ENCODE peak calls at places on chromosomes 13 and 19, in nine cellular contexts. Z is thoracic aorta, J is GM23338, N is A549, K is adrenal gland, V is right atrium auricular region, T is upper lobe of right lung, S is left ventricle myocardium inferior, H is HCT116. Q is an unnamed sample.
A peak's percentile ranks its signal among the peaks of the same experiment; 100 is the strongest.

GRCh38 chr19:28869459-28869858 is 343.5 kb downstream of the UQCRFS1 start:
- DNase-seq in Z (no peak), J (no peak), N (no peak), S (no peak), K (no peak), V (no peak), H (no peak), T (no peak), Q (no peak)

GRCh38 chr13:113519556-113519955 is 29.0 kb upstream of the DCUN1D2 start:
- DNase-seq in J (no peak), K (no peak), T (no peak), Z (no peak), S (no peak), N (no peak), V (no peak), H (no peak), Q (no peak)

GRCh38 chr13:80157261-80157942 is 183.5 kb downstream of the SPRY2 start:
- DNase-seq in J (no peak), T (no peak), Z (no peak), N (no peak), H (no peak), S (no peak), V (no peak), K (no peak), Q (no peak)

GRCh38 chr19:42069619-42070293 is at the start of gene GRIK5:
- DNase-seq in S (no peak), H (no peak), N (no peak), Z (no peak), J (peak; percentile 66), T (no peak), V (no peak), K (no peak), Q (no peak)

GRCh38 chr19:10122066-10122465 is 2.4 kb upstream of the EIF3G start:
- DNase-seq in S (no peak), Z (no peak), V (no peak), K (no peak), T (no peak), H (no peak), N (no peak), J (no peak), Q (no peak)

GRCh38 chr13:41520699-41521630 is 63.6 kb downstream of the RGCC start:
- DNase-seq in Z (no peak), N (no peak), V (peak; percentile 51), S (no peak), J (no peak), H (no peak), T (no peak), K (no peak), Q (no peak)

GRCh38 chr19:45467115-45467455 is 711 bp upstream of the FOSB start:
- DNase-seq in T (no peak), V (no peak), H (no peak), N (no peak), J (peak; percentile 47), K (no peak), S (no peak), Z (no peak), Q (no peak)

GRCh38 chr13:60351326-60351725 is 45.7 kb upstream of the TDRD3 start:
- DNase-seq in H (no peak), N (no peak), V (no peak), S (no peak), T (no peak), J (no peak), Z (no peak), K (no peak), Q (no peak)

GRCh38 chr13:113860579-113861432 is 3.1 kb downstream of the GAS6 start:
- DNase-seq in Z (no peak), K (no peak), V (peak; percentile 53), T (peak; percentile 80), N (no peak), H (no peak), J (peak; percentile 87), S (no peak), Q (peak; percentile 16)

GRCh38 chr13:85411608-85412007 is 387.6 kb downstream of the SLITRK6 start:
- DNase-seq in K (no peak), J (no peak), V (no peak), T (no peak), N (no peak), S (no peak), H (no peak), Z (no peak), Q (no peak)

GRCh38 chr19:18053571-18054219 is 33.0 kb downstream of the IL12RB1 start:
- DNase-seq in Z (no peak), J (no peak), N (no peak), T (no peak), K (no peak), S (no peak), V (no peak), H (no peak), Q (no peak)

GRCh38 chr13:32731576-32731975 is 145.3 kb downstream of the PDS5B start:
- DNase-seq in H (no peak), T (no peak), K (no peak), V (no peak), J (no peak), N (no peak), Z (no peak), S (no peak), Q (no peak)

GRCh38 chr13:78657699-78658629 is 991 bp downstream of the OBI1 start:
- DNase-seq in T (no peak), Z (no peak), V (no peak), S (no peak), K (no peak), J (peak; percentile 96), N (peak; percentile 13), H (no peak), Q (no peak)

GRCh38 chr19:49677901-49678674 is 1.0 kb downstream of the PRMT1 start:
- DNase-seq in Z (no peak), N (peak; percentile 91), J (peak; percentile 97), S (peak; percentile 69), H (no peak), V (peak; percentile 75), K (peak; percentile 69), T (peak; percentile 84), Q (peak; percentile 72)

GRCh38 chr13:32984857-32985626 is 31.2 kb upstream of the KL start:
- DNase-seq in J (no peak), Z (no peak), V (no peak), N (peak; percentile 54), S (no peak), T (no peak), K (no peak), H (no peak), Q (no peak)

GRCh38 chr19:42497492-42498226 is 30.6 kb downstream of the CEACAM1 start:
- DNase-seq in T (no peak), H (no peak), Z (no peak), J (no peak), V (no peak), K (no peak), N (peak; percentile 73), S (no peak), Q (no peak)

GRCh38 chr13:99374994-99375805 is 68.0 kb upstream of the GPR183 start:
- DNase-seq in V (peak; percentile 59), K (no peak), H (no peak), N (no peak), Z (no peak), J (no peak), S (no peak), T (no peak), Q (no peak)

GRCh38 chr13:74243637-74244526 is 109.7 kb upstream of the KLF12 start:
- DNase-seq in V (no peak), N (no peak), T (no peak), Z (no peak), K (no peak), S (no peak), J (no peak), H (no peak), Q (no peak)

DNA sequence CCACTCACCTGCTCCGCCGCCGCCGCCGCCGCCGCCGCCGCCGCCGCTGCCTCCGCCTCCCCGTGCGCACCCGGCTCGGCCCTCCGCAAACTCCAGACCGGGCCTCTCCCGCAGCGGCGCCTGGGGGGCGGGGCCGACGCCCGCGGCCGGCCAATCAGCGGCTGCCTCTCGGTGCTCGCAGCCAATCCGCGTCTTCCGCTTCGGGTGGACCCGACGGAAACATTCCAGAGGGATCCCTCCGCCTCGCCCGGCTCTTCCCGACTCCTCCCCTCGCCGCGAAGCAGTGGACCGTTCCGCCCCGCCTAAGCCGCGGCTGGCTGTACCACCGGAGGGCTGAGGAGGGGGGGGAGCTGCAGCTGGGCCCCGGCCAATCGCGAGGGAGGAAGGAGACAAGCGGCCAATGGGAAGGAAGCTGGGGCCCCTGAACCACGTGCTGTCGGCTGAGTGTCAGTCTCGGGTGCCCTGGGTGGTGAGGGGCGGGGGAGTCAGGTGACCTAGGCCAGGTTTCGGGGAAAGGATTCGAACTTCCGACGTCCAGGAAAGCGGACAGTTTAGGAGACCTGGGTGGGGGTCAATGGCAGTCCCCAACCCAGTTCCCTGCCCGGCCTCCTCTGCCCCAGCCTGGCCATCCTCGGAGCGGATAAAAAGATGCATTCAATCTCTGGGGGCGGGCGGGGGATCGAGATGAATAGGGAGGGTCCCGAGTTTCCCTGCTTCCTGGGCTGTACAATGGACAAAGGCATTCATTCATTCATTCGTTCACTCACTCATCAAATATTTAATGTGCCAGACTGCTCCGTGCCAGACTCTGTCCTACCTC is at the start of gene GIPC1:
- DNase-seq in V (peak; percentile 97), S (peak; percentile 96), J (peak; percentile 99), N (peak; percentile 96), Z (peak; percentile 82), K (peak; percentile 98), H (peak; percentile 97), T (peak; percentile 98), Q (peak; percentile 97)
- H3K27ac ChIP-seq in V (peak within 1 kb of the TSS; percentile 82), S (peak within 1 kb of the TSS; percentile 83), J (peak within 1 kb of the TSS; percentile 39), N (peak within 1 kb of the TSS; percentile 99), Z (peak within 1 kb of the TSS; percentile 27), K (peak within 1 kb of the TSS; percentile 74), H (peak within 1 kb of the TSS; percentile 58), T (peak within 1 kb of the TSS; percentile 80), Q (peak within 1 kb of the TSS; percentile 81)

DNA sequence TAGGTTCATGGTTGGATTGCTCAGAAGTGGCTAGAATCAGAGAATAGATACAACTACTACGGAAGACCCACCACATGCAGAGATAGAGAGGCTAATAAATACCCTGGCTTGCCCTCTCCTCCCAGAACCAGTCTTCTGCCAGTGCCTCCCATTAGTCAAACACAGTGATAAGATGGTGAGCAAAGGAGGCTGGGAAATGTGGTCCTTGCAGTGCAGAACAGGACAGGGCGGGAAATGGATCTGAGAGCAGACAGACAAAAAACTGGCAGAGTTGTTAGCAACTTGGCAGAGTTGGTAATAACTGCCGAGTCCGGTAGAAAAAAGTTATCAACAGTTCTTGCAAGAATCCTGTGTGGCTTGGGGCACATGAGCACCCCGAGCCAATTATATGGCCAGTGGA is 8.7 kb downstream of the KLK1 start:
- DNase-seq in K (no peak), T (no peak), Z (no peak), J (no peak), N (no peak), V (no peak), S (no peak), H (no peak), Q (no peak)
- TF ChIP-seq CTCF in K (no peak), T (no peak), Z (no peak), J (no peak), N (no peak), V (no peak), S (no peak), H (no peak), Q (no peak)

GRCh38 chr13:110377178-110378175 is 70.4 kb downstream of the COL4A2 start:
- DNase-seq in J (no peak), H (no peak), K (no peak), T (no peak), S (no peak), Z (no peak), V (no peak), N (no peak), Q (no peak)
- H3K27ac ChIP-seq in J (no peak overlapping the region), H (no peak overlapping the region), K (peak overlapping the region; percentile 6), T (no peak overlapping the region), S (peak overlapping the region; percentile 61), Z (peak overlapping the region; percentile 78), V (peak overlapping the region; percentile 47), N (no peak overlapping the region), Q (no peak overlapping the region)

GRCh38 chr13:69425235-69425634 is 682.4 kb upstream of the ATXN8OS start:
- DNase-seq in Z (no peak), V (no peak), K (no peak), S (no peak), H (no peak), T (no peak), N (no peak), J (no peak), Q (no peak)
- TF ChIP-seq CTCF in Z (no peak), V (no peak), K (no peak), S (no peak), H (no peak), T (no peak), N (no peak), J (no peak), Q (no peak)

Q was measured in heart right ventricle.